ENCODE peak calls at places on chromosomes 2 and 18, in five cellular contexts. Z, N, I, H and S are unnamed samples.
A peak's percentile ranks its signal among the peaks of the same experiment; 100 is the strongest.

GRCh38 chr2:202510911-202511310 is 123.9 kb upstream of the FAM117B start:
- DNase-seq in Z (no peak), N (no peak), I (peak; percentile 28), H (no peak), S (no peak)

GRCh38 chr2:68766378-68766845 is 31.8 kb downstream of the ARHGAP25 start:
- DNase-seq in Z (no peak), N (peak; percentile 46), I (peak; percentile 73), H (no peak), S (no peak)

GRCh38 chr2:240303896-240304745 is 131.3 kb upstream of the GPC1 start:
- DNase-seq in Z (no peak), N (no peak), I (no peak), H (no peak), S (no peak)

GRCh38 chr2:27095745-27096651 is 9.4 kb downstream of the KHK start:
- DNase-seq in Z (peak; percentile 97), N (peak; percentile 80), I (peak; percentile 57), H (no peak), S (peak; percentile 56)

GRCh38 chr18:79933765-79934164 is 17.7 kb downstream of the SLC66A2 start:
- DNase-seq in Z (peak; percentile 81), N (no peak), I (no peak), H (no peak), S (no peak)

GRCh38 chr2:54763636-54764291 is 40.3 kb downstream of the EML6 start:
- DNase-seq in Z (no peak), N (peak; percentile 32), I (no peak), H (no peak), S (peak; percentile 38)

GRCh38 chr2:136384541-136385303 is 266.8 kb upstream of the CXCR4 start:
- DNase-seq in Z (peak; percentile 35), N (peak; percentile 24), I (peak; percentile 5), H (no peak), S (peak; percentile 9)

GRCh38 chr2:241354668-241355658 is 1.1 kb upstream of the FARP2 start:
- DNase-seq in Z (peak; percentile 76), N (peak; percentile 76), I (peak; percentile 51), H (peak; percentile 70), S (peak; percentile 91)

GRCh38 chr2:227370087-227370486 is 9.0 kb downstream of the TM4SF20 start:
- DNase-seq in Z (no peak), N (no peak), I (no peak), H (no peak), S (no peak)

GRCh38 chr2:11398710-11399109 is 54.3 kb upstream of the ROCK2 start:
- DNase-seq in Z (no peak), N (no peak), I (no peak), H (no peak), S (no peak)

GRCh38 chr2:5007596-5007995 is 684.6 kb upstream of the SOX11 start:
- DNase-seq in Z (no peak), N (no peak), I (no peak), H (no peak), S (no peak)

GRCh38 chr18:39841133-39842041 is 2113.6 kb upstream of the PIK3C3 start:
- DNase-seq in Z (peak; percentile 60), N (no peak), I (peak; percentile 50), H (peak; percentile 43), S (peak; percentile 28)

GRCh38 chr2:43107679-43108078 is 118.7 kb downstream of the ZFP36L2 start:
- DNase-seq in Z (no peak), N (no peak), I (no peak), H (no peak), S (no peak)

GRCh38 chr2:67701011-67701410 is 303.9 kb downstream of the ETAA1 start:
- DNase-seq in Z (no peak), N (no peak), I (peak; percentile 37), H (no peak), S (no peak)

GRCh38 chr2:9250091-9250490 is 43.5 kb downstream of the ASAP2 start:
- DNase-seq in Z (no peak), N (no peak), I (no peak), H (no peak), S (no peak)

GRCh38 chr2:164764996-164765395 is 76.6 kb downstream of the COBLL1 start:
- DNase-seq in Z (no peak), N (no peak), I (peak; percentile 15), H (no peak), S (no peak)

GRCh38 chr2:20411361-20411894 is 35.4 kb upstream of the RHOB start:
- DNase-seq in Z (peak; percentile 79), N (peak; percentile 79), I (peak; percentile 77), H (peak; percentile 56), S (peak; percentile 79)

GRCh38 chr2:28406276-28407096 is 13.8 kb downstream of the FOSL2 start:
- DNase-seq in Z (no peak), N (no peak), I (peak; percentile 51), H (no peak), S (no peak)

GRCh38 chr2:238132463-238133450 is 5.7 kb upstream of the KLHL30 start:
- DNase-seq in Z (no peak), N (no peak), I (no peak), H (no peak), S (no peak)

GRCh38 chr18:77164762-77165485 is 32.3 kb upstream of the MBP start:
- DNase-seq in Z (no peak), N (no peak), I (no peak), H (no peak), S (no peak)

GRCh38 chr2:127857494-127857818 is 499 bp downstream of the POLR2D start:
- DNase-seq in Z (no peak), N (peak; percentile 43), I (no peak), H (no peak), S (peak; percentile 30)

GRCh38 chr18:48915621-48916425 is 34.9 kb downstream of the SMAD7 start:
- DNase-seq in Z (no peak), N (no peak), I (peak; percentile 32), H (no peak), S (no peak)

GRCh38 chr2:8566788-8567468 is 114.9 kb upstream of the ID2 start:
- DNase-seq in Z (no peak), N (no peak), I (no peak), H (no peak), S (no peak)

GRCh38 chr2:68185541-68186164 is 28.0 kb downstream of the PNO1 start:
- DNase-seq in Z (peak; percentile 52), N (peak; percentile 81), I (peak; percentile 34), H (peak; percentile 47), S (peak; percentile 81)

GRCh38 chr18:75227535-75227934 is 16.9 kb downstream of the TSHZ1 start:
- DNase-seq in Z (no peak), N (no peak), I (no peak), H (no peak), S (no peak)

GRCh38 chr2:236899945-236900640 is 185.6 kb upstream of the COPS8 start:
- DNase-seq in Z (no peak), N (no peak), I (no peak), H (no peak), S (no peak)

GRCh38 chr2:113133696-113134558 is 6.5 kb downstream of the IL1RN start:
- DNase-seq in Z (no peak), N (no peak), I (no peak), H (no peak), S (no peak)

GRCh38 chr2:54115284-54116137 is at the start of gene ACYP2:
- DNase-seq in Z (peak; percentile 96), N (peak; percentile 97), I (peak; percentile 96), H (peak; percentile 66), S (peak; percentile 99)

GRCh38 chr2:233319256-233319655 is 11.6 kb downstream of the SAG start:
- DNase-seq in Z (no peak), N (no peak), I (no peak), H (no peak), S (no peak)

GRCh38 chr2:144201868-144202468 is 318.0 kb downstream of the ZEB2 start:
- DNase-seq in Z (no peak), N (no peak), I (peak; percentile 81), H (no peak), S (no peak)

GRCh38 chr2:29444150-29444549 is 328.9 kb downstream of the CLIP4 start:
- DNase-seq in Z (no peak), N (no peak), I (no peak), H (no peak), S (no peak)
- TF ChIP-seq MAFK in Z (no peak), N (no peak), I (no peak), H (no peak), S (no peak)

GRCh38 chr2:129912066-129912820 is 67.2 kb upstream of the RAB6C start:
- DNase-seq in Z (no peak), N (no peak), I (no peak), H (no peak), S (no peak)
- TF ChIP-seq MAFK in Z (no peak), N (no peak), I (no peak), H (no peak), S (no peak)

GRCh38 chr2:157786663-157787363 is 89.3 kb downstream of the ACVR1 start:
- DNase-seq in Z (no peak), N (peak; percentile 91), I (no peak), H (no peak), S (no peak)
- TF ChIP-seq MAFK in Z (no peak), N (peak; percentile 82), I (no peak), H (no peak), S (no peak)

GRCh38 chr2:132489150-132489549 is 72.5 kb downstream of the GPR39 start:
- DNase-seq in Z (no peak), N (peak; percentile 12), I (peak; percentile 5), H (peak; percentile 23), S (no peak)
- TF ChIP-seq MAFK in Z (no peak), N (no peak), I (no peak), H (no peak), S (no peak)

DNA sequence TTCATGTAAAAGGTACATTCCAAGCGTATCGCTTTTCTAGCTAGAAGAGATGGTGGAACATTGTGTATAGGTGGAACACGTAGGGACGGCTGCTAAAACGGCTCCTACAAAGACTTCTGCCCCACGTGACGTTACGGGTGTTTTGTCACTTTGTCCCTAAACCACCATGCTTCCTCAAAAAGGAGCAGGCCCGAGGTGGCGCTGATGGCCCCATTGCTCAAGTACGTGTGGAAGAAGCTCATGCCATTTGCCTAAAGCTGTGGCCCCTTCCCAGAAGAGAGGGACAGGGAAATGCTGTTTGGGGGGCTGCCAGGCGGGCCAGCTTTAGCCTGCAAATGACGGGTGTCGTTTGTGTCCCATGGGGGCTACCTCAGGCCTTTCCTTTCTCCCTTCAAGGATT is 72.7 kb downstream of the TMEM247 start:
- DNase-seq in Z (no peak), N (no peak), I (no peak), H (no peak), S (no peak)
- TF ChIP-seq MAFK in Z (no peak), N (no peak), I (no peak), H (no peak), S (no peak)

GRCh38 chr2:24816884-24817283 is 23.7 kb downstream of the CENPO start:
- DNase-seq in Z (no peak), N (peak; percentile 78), I (peak; percentile 94), H (no peak), S (no peak)
- TF ChIP-seq MAFK in Z (no peak), N (peak; percentile 68), I (peak; percentile 28), H (no peak), S (peak; percentile 7)